ENCODE peak calls at places on chromosomes 11 and 22, in five cellular contexts. Z is D721Med, T is transverse colon, O is progenitor cell of endocrine pancreas, H is suprapubic skin. I is an unnamed sample.
A peak's percentile ranks its signal among the peaks of the same experiment; 100 is the strongest.

GRCh38 chr11:108873305-108873704 is 208.4 kb downstream of the DDX10 start:
- DNase-seq in H (no peak), O (no peak), T (no peak), Z (no peak), I (no peak)

GRCh38 chr11:31059529-31059928 is 310.0 kb downstream of the DCDC1 start:
- DNase-seq in Z (no peak), T (no peak), H (no peak), O (no peak), I (no peak)

GRCh38 chr11:14288189-14288935 is 70.6 kb downstream of the RRAS2 start:
- DNase-seq in H (no peak), O (no peak), T (no peak), Z (no peak), I (peak; percentile 85)

GRCh38 chr11:58509730-58510129 is 1.8 kb upstream of the OR5B21 start:
- DNase-seq in H (no peak), Z (no peak), O (no peak), T (no peak), I (no peak)

GRCh38 chr11:120208777-120209176 is 2.1 kb upstream of the OAF start:
- DNase-seq in T (peak; percentile 62), O (no peak), H (no peak), Z (no peak), I (peak; percentile 77)

GRCh38 chr22:21568207-21569075 is 927 bp downstream of the UBE2L3 start:
- DNase-seq in O (no peak), Z (no peak), T (peak; percentile 39), H (no peak), I (peak; percentile 35)

GRCh38 chr11:85137597-85137996 is 489.5 kb downstream of the DLG2 start:
- DNase-seq in T (no peak), O (no peak), Z (no peak), H (no peak), I (no peak)

GRCh38 chr22:11066458-11067285 is 4461.3 kb upstream of the OR11H1 start:
- DNase-seq in H (peak; percentile 89), O (no peak), T (no peak), Z (peak; percentile 16), I (no peak)

GRCh38 chr22:37080838-37081237 is 28.7 kb downstream of the TMPRSS6 start:
- DNase-seq in T (no peak), O (no peak), Z (no peak), H (no peak), I (no peak)

GRCh38 chr11:128473631-128474030 is 113.7 kb downstream of the ETS1 start:
- DNase-seq in O (no peak), T (no peak), H (no peak), Z (no peak), I (no peak)

GRCh38 chr11:27718346-27718852 is 18.1 kb upstream of the BDNF start:
- DNase-seq in H (no peak), Z (no peak), T (peak; percentile 9), O (peak; percentile 15), I (peak; percentile 86)

GRCh38 chr11:130037881-130038601 is 31.7 kb upstream of the APLP2 start:
- DNase-seq in T (no peak), Z (no peak), H (no peak), O (no peak), I (peak; percentile 59)

GRCh38 chr11:111081021-111081511 is 164.5 kb upstream of the POU2AF2 start:
- DNase-seq in T (no peak), O (no peak), H (no peak), Z (no peak), I (no peak)

GRCh38 chr22:41123151-41123550 is 30.8 kb downstream of the EP300 start:
- DNase-seq in T (no peak), O (no peak), H (no peak), Z (no peak), I (peak; percentile 31)

GRCh38 chr11:117328414-117329010 is 858 bp downstream of the CEP164 start:
- DNase-seq in H (no peak), Z (no peak), T (peak; percentile 28), O (no peak), I (peak; percentile 51)

GRCh38 chr11:19633276-19633675 is 79.4 kb upstream of the NAV2 start:
- DNase-seq in O (no peak), H (peak; percentile 80), Z (no peak), T (peak; percentile 19), I (no peak)

GRCh38 chr11:74695705-74696280 is 35.4 kb downstream of the CHRDL2 start:
- DNase-seq in O (no peak), H (no peak), Z (no peak), T (no peak), I (no peak)

GRCh38 chr11:86735462-86736302 is 63.3 kb upstream of the ME3 start:
- DNase-seq in T (no peak), Z (no peak), O (no peak), H (no peak), I (peak; percentile 84)

GRCh38 chr11:70810131-70810530 is 411.8 kb downstream of the CTTN start:
- DNase-seq in H (no peak), O (no peak), Z (no peak), T (no peak), I (no peak)

GRCh38 chr11:111586305-111586915 is 15.8 kb upstream of the SIK2 start:
- DNase-seq in O (no peak), T (no peak), Z (no peak), H (no peak), I (peak; percentile 72)

GRCh38 chr11:57313788-57314135 is 11.0 kb downstream of the TNKS1BP1 start:
- DNase-seq in H (no peak), O (no peak), Z (no peak), T (no peak), I (no peak)

GRCh38 chr11:45456686-45457085 is 170.5 kb upstream of the SYT13 start:
- DNase-seq in O (no peak), Z (no peak), T (no peak), H (no peak), I (no peak)

GRCh38 chr11:116563028-116563712 is 209.6 kb downstream of the BUD13 start:
- DNase-seq in T (no peak), Z (no peak), O (no peak), H (no peak), I (peak; percentile 6)

GRCh38 chr11:8605956-8606355 is 11.9 kb upstream of the STK33 start:
- DNase-seq in Z (no peak), T (no peak), O (no peak), H (no peak), I (no peak)

GRCh38 chr11:68213135-68213515 is at the start of gene KMT5B:
- DNase-seq in Z (no peak), H (no peak), T (peak; percentile 58), O (no peak), I (peak; percentile 68)

GRCh38 chr11:44051171-44051570 is 3.4 kb downstream of the ACCSL start:
- DNase-seq in Z (no peak), H (peak; percentile 35), O (no peak), T (no peak), I (no peak)

GRCh38 chr11:97506360-97506759 is 1116.5 kb downstream of the JRKL start:
- DNase-seq in O (no peak), H (no peak), Z (no peak), T (no peak), I (no peak)

GRCh38 chr11:36379653-36380052 is 83.6 kb downstream of the PRR5L start:
- DNase-seq in T (no peak), Z (no peak), O (no peak), H (no peak), I (no peak)

GRCh38 chr11:78935408-78936101 is 360.9 kb upstream of the NARS2 start:
- DNase-seq in Z (no peak), H (no peak), O (no peak), T (no peak), I (no peak)

GRCh38 chr11:103806130-103806900 is 230.1 kb upstream of the DDI1 start:
- DNase-seq in O (no peak), T (no peak), Z (no peak), H (no peak), I (peak; percentile 92)

GRCh38 chr11:73227571-73228211 is 9.6 kb downstream of the P2RY2 start:
- DNase-seq in T (peak; percentile 84), Z (peak; percentile 2), O (peak; percentile 79), H (peak; percentile 81), I (no peak)

GRCh38 chr11:130827697-130828377 is 88.4 kb downstream of the SNX19 start:
- DNase-seq in O (peak; percentile 37), T (peak; percentile 62), H (no peak), Z (no peak), I (peak; percentile 83)

GRCh38 chr11:69241075-69241740 is 52.7 kb upstream of the MYEOV start:
- DNase-seq in T (no peak), Z (no peak), H (peak; percentile 55), O (no peak), I (no peak)
- TF ChIP-seq CTCF in T (no peak), Z (no peak), H (no peak), O (no peak), I (no peak)

DNA sequence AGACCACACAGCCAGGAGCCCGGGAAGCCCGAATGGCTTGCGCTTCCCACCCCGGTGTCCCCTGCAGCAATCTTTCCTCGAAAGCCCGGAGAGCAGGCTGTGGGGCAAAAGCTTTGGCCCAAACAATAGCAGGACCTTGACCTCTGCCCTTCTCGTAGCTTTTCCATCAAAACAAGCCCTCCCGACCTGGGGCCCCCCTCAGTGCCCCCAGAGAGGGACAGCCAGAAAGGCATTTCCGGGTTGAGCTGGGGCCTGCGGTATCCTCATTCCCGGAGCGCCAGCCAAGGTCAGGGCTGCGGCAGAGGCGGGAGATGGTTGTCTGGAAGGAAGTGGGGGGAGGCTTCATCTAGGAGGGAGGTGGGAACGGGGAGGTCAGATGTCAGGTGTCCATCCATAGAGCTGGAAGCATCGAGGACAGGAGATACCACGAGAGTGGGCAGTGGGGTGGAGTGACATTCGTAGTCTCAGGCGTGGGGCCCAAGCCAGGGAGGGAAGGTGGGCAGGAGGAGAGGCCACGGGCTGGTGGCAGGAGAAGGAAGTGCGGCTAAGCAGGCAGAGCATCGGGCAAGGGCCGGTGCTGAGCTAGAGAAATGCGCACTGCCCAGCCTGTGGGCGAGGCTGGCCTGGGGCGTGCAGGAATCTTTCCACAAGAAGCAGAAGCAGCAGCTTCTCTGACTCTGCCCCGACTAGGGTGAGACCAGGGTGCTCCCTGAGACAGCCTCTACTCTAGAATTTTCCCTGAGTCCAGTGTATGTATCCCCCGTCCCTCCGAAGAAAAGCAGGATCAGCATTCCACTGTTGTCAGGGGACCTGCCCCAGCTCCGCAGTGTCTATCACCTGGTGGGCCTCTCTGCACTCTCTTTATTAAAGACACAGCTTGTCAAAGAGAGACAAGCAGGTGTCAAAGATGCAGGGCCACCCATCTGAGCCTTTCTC is 14.3 kb downstream of the PDGFB start:
- DNase-seq in Z (no peak), T (no peak), H (no peak), O (no peak), I (no peak)
- TF ChIP-seq CTCF in Z (no peak), T (no peak), H (no peak), O (peak; percentile 12), I (no peak)

DNA sequence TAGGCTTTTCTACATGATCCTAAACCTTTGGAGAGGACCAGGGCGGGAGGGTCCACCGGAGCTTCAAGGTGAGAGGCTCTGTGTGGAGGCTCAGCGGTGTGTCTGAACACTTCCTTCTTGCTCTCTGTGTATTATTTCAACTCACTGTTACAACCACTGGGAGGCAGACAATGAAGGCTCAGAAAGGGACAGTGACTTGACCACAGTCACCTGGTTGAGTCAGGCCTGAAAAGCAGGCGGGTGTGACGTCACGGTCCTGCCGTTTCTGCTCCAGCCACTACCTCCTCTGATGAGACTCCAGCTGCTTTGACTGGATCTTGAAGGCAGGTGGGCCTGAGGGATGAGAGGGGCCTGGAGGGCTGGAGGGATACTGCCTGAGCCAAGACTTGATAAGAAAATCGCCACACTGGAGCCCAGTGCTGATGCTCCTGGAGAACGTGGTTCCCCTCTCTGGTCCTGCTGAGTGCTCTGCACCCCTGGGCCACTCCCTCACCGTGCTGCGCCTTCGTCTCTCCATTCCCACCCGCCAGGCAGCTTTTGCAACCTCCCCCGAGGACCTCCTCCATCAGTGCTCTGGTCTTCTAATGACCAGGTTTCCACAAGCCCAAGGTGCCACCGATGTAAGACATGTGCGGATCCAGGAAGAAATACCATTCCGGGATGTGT is 27.9 kb downstream of the KCNC1 start:
- DNase-seq in H (no peak), Z (no peak), T (no peak), O (no peak), I (no peak)
- TF ChIP-seq CTCF in H (no peak), Z (no peak), T (no peak), O (no peak), I (no peak)

GRCh38 chr11:102451693-102452460 is 688 bp downstream of the TMEM123 start:
- DNase-seq in H (peak; percentile 84), Z (no peak), T (peak; percentile 82), O (peak; percentile 48), I (peak; percentile 35)
- TF ChIP-seq CTCF in H (no peak), Z (peak; percentile 13), T (no peak), O (peak; percentile 25), I (no peak)